ENCODE peak calls at places on chromosomes 13 and 19, in five cellular contexts. I, U, P, Y and L are unnamed samples.

GRCh38 chr19:3692141-3693029 is 7.9 kb downstream of the PIP5K1C start:
- DNase-seq in I (no peak), Y (no peak), P (no peak), U (no peak), L (no peak)

GRCh38 chr13:110593430-110594130 is 21.8 kb upstream of the NAXD start:
- DNase-seq in U (no peak), I (peak), P (peak), Y (no peak), L (peak)

GRCh38 chr13:100788540-100788939 is 113.9 kb upstream of the TMTC4 start:
- DNase-seq in I (no peak), P (no peak), Y (no peak), U (no peak), L (no peak)

GRCh38 chr13:112806761-112807652 is 117.2 kb downstream of the ATP11A start:
- DNase-seq in P (no peak), I (no peak), Y (no peak), U (no peak), L (no peak)

GRCh38 chr19:44430956-44431355 is 17.3 kb downstream of the ZNF229 start:
- DNase-seq in I (no peak), Y (no peak), U (no peak), P (peak), L (no peak)

GRCh38 chr19:35107541-35107939 is 8.1 kb upstream of the FXYD3 start:
- DNase-seq in Y (no peak), U (peak), I (no peak), P (peak), L (no peak)

GRCh38 chr13:104414771-104415170 is 1348.6 kb upstream of the SLC10A2 start:
- DNase-seq in P (no peak), I (no peak), U (no peak), Y (no peak), L (no peak)

GRCh38 chr13:29817604-29818378 is 32.6 kb downstream of the UBL3 start:
- DNase-seq in I (no peak), Y (no peak), P (peak), U (no peak), L (no peak)

GRCh38 chr13:87582399-87582798 is 88.8 kb upstream of the SLITRK5 start:
- DNase-seq in P (no peak), Y (no peak), U (no peak), I (no peak), L (no peak)

GRCh38 chr19:7673995-7674667 is 2.8 kb upstream of the MCEMP1 start:
- DNase-seq in U (no peak), I (peak), P (peak), Y (peak), L (peak)

GRCh38 chr13:20231839-20232555 is at the start of gene GJB6:
- DNase-seq in Y (no peak), P (no peak), U (no peak), I (no peak), L (peak)

GRCh38 chr13:27573265-27573664 is 47.1 kb downstream of the LNX2 start:
- DNase-seq in P (peak), U (no peak), I (no peak), Y (no peak), L (no peak)

GRCh38 chr19:41377977-41378707 is 1.8 kb downstream of the TMEM91 start:
- DNase-seq in I (no peak), P (no peak), Y (no peak), U (no peak), L (no peak)

GRCh38 chr19:45981350-45981749 is 7.7 kb upstream of the NOVA2 start:
- DNase-seq in U (peak), I (no peak), Y (no peak), P (no peak), L (no peak)

GRCh38 chr13:98411617-98412310 is 165.1 kb downstream of the STK24 start:
- DNase-seq in I (no peak), U (peak), P (no peak), Y (no peak), L (no peak)

GRCh38 chr13:94599877-94600276 is 1.8 kb upstream of the GPR180 start:
- DNase-seq in I (no peak), Y (no peak), P (no peak), U (no peak), L (no peak)

GRCh38 chr19:55147408-55148251 is 1.4 kb downstream of the TNNT1 start:
- DNase-seq in I (no peak), U (no peak), P (no peak), Y (no peak), L (no peak)